ENCODE peak calls at places on chromosomes 3 and 15, in eight cellular contexts. W is psoas muscle, E is SJSA1, Q is tibial artery, L is HAP-1, H is trophoblast cell, J is brain microvascular endothelial cell, R is aorta. G is an unnamed sample.

GRCh38 chr3:116836286-116836685 is 126.7 kb downstream of the TUSC7 start:
- DNase-seq in Q (no peak), H (no peak), L (no peak), J (peak; percentile 11), R (no peak), W (no peak), E (no peak), G (no peak)

GRCh38 chr3:126540342-126540849 is 16.4 kb downstream of the CHST13 start:
- DNase-seq in J (peak; percentile 79), H (peak; percentile 79), E (peak; percentile 83), L (no peak), W (peak; percentile 64), Q (peak; percentile 65), R (peak; percentile 71), G (peak; percentile 76)

GRCh38 chr3:106628407-106628806 is 748.8 kb upstream of the CCDC54 start:
- DNase-seq in Q (no peak), E (no peak), L (no peak), J (peak; percentile 25), W (no peak), R (no peak), H (peak; percentile 92), G (no peak)

GRCh38 chr15:57792729-57793449 is 86.4 kb downstream of the POLR2M start:
- DNase-seq in L (no peak), R (no peak), E (no peak), W (no peak), H (peak; percentile 30), Q (no peak), J (no peak), G (no peak)

GRCh38 chr3:133734305-133734704 is 11.9 kb upstream of the TF start:
- DNase-seq in L (no peak), R (no peak), H (no peak), J (no peak), E (no peak), Q (no peak), W (no peak), G (no peak)

GRCh38 chr3:6079518-6080179 is 781.3 kb upstream of the GRM7 start:
- DNase-seq in H (peak; percentile 9), E (no peak), L (no peak), W (no peak), R (no peak), Q (no peak), J (no peak), G (no peak)

GRCh38 chr15:89539027-89539426 is 36.2 kb upstream of the TICRR start:
- DNase-seq in W (no peak), Q (no peak), E (no peak), H (no peak), R (no peak), L (no peak), J (no peak), G (no peak)

GRCh38 chr3:179768080-179768479 is 115.2 kb downstream of the USP13 start:
- DNase-seq in W (no peak), E (peak; percentile 6), Q (no peak), L (peak; percentile 10), J (peak; percentile 57), H (peak; percentile 62), R (no peak), G (no peak)

GRCh38 chr3:196159952-196160804 is 51.0 kb downstream of the ZDHHC19 start:
- DNase-seq in W (peak; percentile 48), L (no peak), E (peak; percentile 6), H (peak; percentile 31), Q (peak; percentile 68), J (peak; percentile 57), R (peak; percentile 76), G (no peak)

GRCh38 chr15:53576841-53577240 is 182.6 kb downstream of the WDR72 start:
- DNase-seq in H (no peak), L (no peak), R (no peak), E (no peak), Q (no peak), W (no peak), J (no peak), G (no peak)

GRCh38 chr15:52652984-52653383 is 26.2 kb downstream of the ATOSA start:
- DNase-seq in H (no peak), L (no peak), R (no peak), E (peak; percentile 76), Q (no peak), J (peak; percentile 66), W (no peak), G (no peak)

GRCh38 chr3:158492685-158493084 is 78.3 kb upstream of the MLF1 start:
- DNase-seq in R (no peak), E (no peak), L (no peak), J (no peak), H (no peak), Q (no peak), W (no peak), G (no peak)

GRCh38 chr15:52709172-52709979 is 30.2 kb upstream of the ATOSA start:
- DNase-seq in J (no peak), W (no peak), R (no peak), H (peak; percentile 49), L (no peak), Q (no peak), E (no peak), G (no peak)

GRCh38 chr3:154101250-154101649 is 19.9 kb upstream of the ARHGEF26 start:
- DNase-seq in Q (no peak), E (no peak), W (no peak), L (no peak), H (no peak), J (no peak), R (no peak), G (no peak)

GRCh38 chr3:19420159-19420558 is 271.8 kb downstream of the KCNH8 start:
- DNase-seq in Q (no peak), L (no peak), H (no peak), W (no peak), E (no peak), J (no peak), R (no peak), G (no peak)

GRCh38 chr15:25527118-25527517 is 88.3 kb upstream of the UBE3A start:
- DNase-seq in L (no peak), R (no peak), H (peak; percentile 92), E (no peak), W (no peak), Q (no peak), J (no peak), G (no peak)

GRCh38 chr3:172592898-172593669 is 69.9 kb upstream of the TNFSF10 start:
- DNase-seq in W (no peak), Q (no peak), H (peak; percentile 23), R (no peak), L (no peak), J (no peak), E (no peak), G (no peak)

GRCh38 chr3:171011536-171012336 is 14.8 kb downstream of the SLC2A2 start:
- DNase-seq in E (no peak), W (no peak), J (no peak), L (no peak), R (no peak), H (no peak), Q (no peak), G (no peak)

GRCh38 chr3:114608293-114608692 is 314.5 kb downstream of the TIGIT start:
- DNase-seq in H (peak; percentile 39), E (peak; percentile 78), L (no peak), Q (no peak), R (no peak), W (no peak), J (peak; percentile 60), G (no peak)

GRCh38 chr15:67998599-67999122 is 55.5 kb upstream of the PIAS1 start:
- DNase-seq in W (no peak), H (peak; percentile 80), R (no peak), Q (no peak), J (peak; percentile 37), E (no peak), L (no peak), G (no peak)

GRCh38 chr3:177977381-177978158 is 558.7 kb upstream of the KCNMB2 start:
- DNase-seq in H (peak; percentile 33), L (no peak), R (no peak), E (peak; percentile 6), J (peak; percentile 89), Q (no peak), W (no peak), G (peak; percentile 18)

GRCh38 chr3:195761031-195761430 is 40.3 kb downstream of the MUC20 start:
- DNase-seq in J (no peak), E (no peak), W (no peak), L (no peak), Q (peak; percentile 62), H (no peak), R (no peak), G (no peak)

DNA sequence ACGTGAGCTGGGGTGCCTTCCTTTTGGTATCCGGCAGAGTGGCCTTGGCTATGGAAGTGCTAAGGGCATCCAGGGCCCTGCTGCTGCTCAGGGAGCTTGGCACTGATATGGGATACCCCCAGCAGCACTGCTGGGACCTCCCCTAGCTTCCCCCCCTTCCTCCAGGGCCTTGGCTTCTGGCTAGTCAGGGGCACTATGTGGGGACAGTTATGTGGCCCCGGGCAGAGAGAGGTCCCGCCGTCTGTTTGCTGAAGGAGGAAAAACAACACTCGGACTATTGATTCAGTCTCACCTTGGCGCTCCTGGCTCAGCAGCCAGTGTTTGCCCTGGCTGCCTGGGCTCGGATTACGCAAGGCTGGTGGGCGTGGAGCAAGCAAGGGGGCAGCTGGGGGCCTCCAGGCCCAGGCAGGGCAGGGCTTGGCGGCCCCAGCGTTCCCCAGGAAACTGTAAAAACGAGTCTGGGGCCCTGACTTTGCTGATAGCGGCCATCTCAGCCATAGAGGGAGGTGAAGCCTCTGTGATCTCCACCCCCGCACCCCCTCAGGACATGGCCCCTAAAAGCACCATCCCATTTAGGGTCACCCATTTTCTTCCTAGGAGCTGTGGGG is 5.7 kb downstream of the FURIN start:
- DNase-seq in L (no peak), R (no peak), H (no peak), J (no peak), Q (no peak), E (no peak), W (no peak), G (no peak)
- H3K4me3 ChIP-seq in L (no peak overlapping the region), R (no peak overlapping the region), H (no peak overlapping the region), J (peak overlapping the region; percentile 72), Q (no peak overlapping the region), E (no peak overlapping the region), W (peak overlapping the region; percentile 82), G (no peak overlapping the region)

GRCh38 chr15:74958320-74958907 is 1.8 kb upstream of the RPP25 start:
- DNase-seq in J (no peak), E (peak; percentile 47), Q (peak; percentile 86), H (peak; percentile 70), R (peak; percentile 81), W (peak; percentile 69), L (peak; percentile 51), G (no peak)
- H3K4me3 ChIP-seq in J (peak overlapping the region; percentile 59), E (peak overlapping the region; percentile 43), Q (peak overlapping the region; percentile 60), H (no peak overlapping the region), R (peak overlapping the region; percentile 57), W (peak overlapping the region; percentile 72), L (no peak overlapping the region), G (peak overlapping the region; percentile 82)

GRCh38 chr3:123346726-123347125 is 102.2 kb downstream of the ADCY5 start:
- DNase-seq in L (no peak), W (no peak), H (no peak), J (no peak), Q (peak; percentile 87), E (no peak), R (no peak), G (no peak)
- H3K4me3 ChIP-seq in L (no peak overlapping the region), W (no peak overlapping the region), H (no peak overlapping the region), J (no peak overlapping the region), Q (no peak overlapping the region), E (no peak overlapping the region), R (no peak overlapping the region), G (no peak overlapping the region)

DNA sequence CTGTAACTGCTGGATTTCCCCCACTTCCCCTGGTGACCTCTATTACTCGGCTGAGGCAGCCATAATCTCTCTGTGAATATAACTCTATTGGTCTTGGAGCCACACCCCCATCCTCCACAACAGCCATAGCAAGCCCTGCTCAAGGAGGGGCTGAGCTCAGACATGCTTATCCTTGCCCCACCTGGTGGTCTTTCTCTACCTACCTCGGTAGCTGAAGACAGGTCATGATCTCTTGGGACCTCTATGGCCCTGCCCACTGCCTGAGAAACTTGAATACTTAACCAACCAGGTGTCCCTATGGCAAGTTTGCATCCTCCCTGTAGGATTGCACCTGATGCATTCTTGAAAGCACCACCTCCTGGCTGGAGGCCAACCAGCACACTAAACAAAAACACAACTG is 281.4 kb upstream of the TMCO5A start:
- DNase-seq in L (no peak), Q (no peak), E (no peak), R (no peak), J (no peak), H (no peak), W (peak; percentile 20), G (no peak)
- H3K4me3 ChIP-seq in L (no peak overlapping the region), Q (no peak overlapping the region), E (no peak overlapping the region), R (no peak overlapping the region), J (no peak overlapping the region), H (no peak overlapping the region), W (no peak overlapping the region), G (no peak overlapping the region)